ENCODE peak calls at places on chromosomes 1 and 21, in five cellular contexts. Y, A, W, T and G are unnamed samples.

GRCh38 chr1:37472994-37473393 is 1.4 kb upstream of the ZC3H12A start:
- DNase-seq in Y (no peak), W (no peak), T (no peak), A (no peak), G (no peak)

GRCh38 chr1:232904566-232904965 is 45.8 kb upstream of the NTPCR start:
- DNase-seq in T (peak; percentile 28), Y (no peak), W (no peak), A (no peak), G (peak; percentile 55)

GRCh38 chr1:101291562-101292035 is 54.8 kb downstream of the S1PR1 start:
- DNase-seq in A (peak; percentile 36), Y (no peak), T (peak; percentile 86), W (peak; percentile 40), G (peak; percentile 74)

GRCh38 chr1:153573351-153573750 is 7.7 kb upstream of the S100A2 start:
- DNase-seq in W (no peak), A (no peak), T (no peak), Y (no peak), G (no peak)

GRCh38 chr1:247273013-247273412 is 17.1 kb downstream of the VN1R5 start:
- DNase-seq in T (no peak), A (no peak), W (no peak), Y (no peak), G (no peak)

GRCh38 chr1:210248341-210248740 is 15.7 kb downstream of the SERTAD4 start:
- DNase-seq in T (peak; percentile 51), W (no peak), A (no peak), Y (no peak), G (no peak)

GRCh38 chr1:13699936-13700520 is at the start of gene PRDM2:
- DNase-seq in A (peak; percentile 81), W (peak; percentile 54), T (peak; percentile 75), Y (peak; percentile 61), G (peak; percentile 78)

GRCh38 chr1:158506369-158506987 is 34.5 kb downstream of the OR10R2 start:
- DNase-seq in T (no peak), Y (peak; percentile 8), W (peak; percentile 75), A (no peak), G (peak; percentile 50)

GRCh38 chr1:209198926-209199325 is 384.6 kb upstream of the CAMK1G start:
- DNase-seq in A (no peak), Y (no peak), T (no peak), W (no peak), G (no peak)

GRCh38 chr1:13583592-13583963 is at the start of gene PDPN:
- DNase-seq in T (no peak), W (peak; percentile 48), Y (peak; percentile 21), A (no peak), G (no peak)

GRCh38 chr21:23452384-23453083 is 2154.7 kb downstream of the MRPL39 start:
- DNase-seq in W (peak; percentile 61), T (no peak), Y (peak; percentile 52), A (no peak), G (peak; percentile 60)

GRCh38 chr1:226466301-226466700 is 58.4 kb upstream of the PARP1 start:
- DNase-seq in W (peak; percentile 84), T (no peak), Y (no peak), A (no peak), G (no peak)

GRCh38 chr1:94772230-94772641 is 47.9 kb upstream of the SLC44A3 start:
- DNase-seq in W (no peak), Y (peak; percentile 44), A (no peak), T (peak; percentile 67), G (no peak)

GRCh38 chr1:26838474-26839338 is 12.2 kb downstream of the ZDHHC18 start:
- DNase-seq in W (no peak), A (peak; percentile 83), Y (no peak), T (no peak), G (peak; percentile 95)

GRCh38 chr1:86068841-86069756 is 87.5 kb downstream of the COL24A1 start:
- DNase-seq in Y (no peak), T (peak; percentile 37), A (no peak), W (no peak), G (no peak)

GRCh38 chr1:94246692-94247145 is 9.3 kb upstream of the ARHGAP29 start:
- DNase-seq in W (no peak), A (no peak), Y (no peak), T (no peak), G (no peak)

GRCh38 chr1:58975888-58976287 is 192.0 kb upstream of the JUN start:
- DNase-seq in W (no peak), A (no peak), T (no peak), Y (no peak), G (no peak)

GRCh38 chr21:41801256-41801655 is 34.4 kb upstream of the RIPK4 start:
- DNase-seq in Y (no peak), A (no peak), W (no peak), T (no peak), G (no peak)

GRCh38 chr1:216721878-216722277 is 1.4 kb downstream of the ESRRG start:
- DNase-seq in A (no peak), T (no peak), W (no peak), Y (no peak), G (no peak)

GRCh38 chr1:216722841-216723240 is 388 bp downstream of the ESRRG start:
- DNase-seq in W (no peak), A (no peak), Y (no peak), T (peak; percentile 0), G (no peak)

GRCh38 chr1:216726435-216726834 is 3.2 kb upstream of the ESRRG start:
- DNase-seq in A (no peak), Y (no peak), W (no peak), T (no peak), G (no peak)

DNA sequence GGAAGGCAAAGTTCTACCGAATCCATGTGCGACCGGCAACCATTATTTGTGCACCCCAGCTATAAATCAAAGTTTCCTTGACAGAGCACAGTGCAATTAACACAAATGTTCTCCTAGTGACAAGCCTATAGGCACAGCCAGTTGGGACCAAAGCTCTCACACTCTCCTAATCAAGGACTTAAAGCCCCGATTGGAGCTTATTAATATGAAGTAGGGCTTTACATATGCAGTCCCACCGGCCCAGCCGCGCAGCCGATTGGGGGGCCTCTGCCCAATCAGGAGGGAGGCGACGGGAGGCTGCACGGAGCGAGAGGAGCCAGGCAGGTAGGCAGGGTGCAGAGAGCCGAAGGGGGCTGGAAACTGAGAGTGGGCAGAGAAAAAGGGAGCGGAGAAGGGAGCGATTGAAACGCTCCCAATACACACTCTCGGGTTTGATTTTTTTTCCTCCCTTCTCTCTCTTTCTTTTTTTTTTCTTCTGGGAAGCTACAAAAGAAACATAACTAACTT is at the start of gene ESRRG:
- DNase-seq in W (peak; percentile 59), Y (peak; percentile 79), A (no peak), T (peak; percentile 21), G (no peak)
- H3K4me3 ChIP-seq in W (peak within 1 kb of the TSS; percentile 24), Y (peak within 1 kb of the TSS; percentile 10), A (no peak within 1 kb of the TSS), T (peak within 1 kb of the TSS; percentile 45), G (no peak within 1 kb of the TSS)

DNA sequence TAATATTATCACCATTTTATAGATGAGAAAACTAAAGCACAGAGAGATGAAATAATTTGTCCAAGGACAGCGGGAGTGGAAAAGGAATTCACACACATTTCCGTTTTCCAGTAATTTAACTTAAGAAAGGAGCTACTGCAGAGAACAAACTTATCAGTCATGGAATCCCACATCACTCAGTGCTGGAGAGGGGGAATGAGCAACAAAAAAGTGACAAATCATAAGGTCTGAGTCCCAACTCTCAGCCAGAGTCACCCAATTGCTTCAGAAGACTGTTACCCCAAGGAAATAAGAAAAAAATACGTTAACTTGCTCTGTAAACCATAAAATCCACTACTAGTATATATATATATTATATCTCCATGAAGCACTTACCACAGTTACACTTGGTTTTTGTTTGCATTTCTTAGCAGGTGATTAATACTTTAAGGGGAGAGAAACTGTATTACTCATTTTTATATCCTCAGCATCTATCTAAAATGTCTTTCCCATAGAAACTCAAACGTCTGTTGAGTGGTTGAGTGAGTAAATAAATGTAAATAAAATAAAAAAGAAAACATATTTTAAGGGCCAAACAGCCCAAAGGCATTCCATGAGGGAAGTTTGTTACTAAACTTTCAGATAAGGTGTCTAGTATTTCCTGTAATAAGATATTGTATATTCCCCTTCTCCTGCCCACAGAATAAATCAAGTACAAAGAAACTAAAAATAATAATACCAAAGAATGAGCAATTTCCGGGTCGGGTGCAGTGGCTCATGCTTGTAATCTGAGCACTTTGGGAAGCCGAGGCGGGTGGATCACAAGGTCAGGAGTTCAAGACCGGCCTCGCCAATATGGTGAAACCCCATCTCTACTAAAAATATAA is 76.8 kb downstream of the SLC45A1 start:
- DNase-seq in Y (no peak), W (no peak), T (peak; percentile 81), A (no peak), G (no peak)
- H3K4me3 ChIP-seq in Y (no peak overlapping the region), W (no peak overlapping the region), T (no peak overlapping the region), A (no peak overlapping the region), G (no peak overlapping the region)

GRCh38 chr21:14495075-14495474 is 51.0 kb downstream of the SAMSN1 start:
- DNase-seq in Y (no peak), T (no peak), A (no peak), W (no peak), G (no peak)
- H3K4me3 ChIP-seq in Y (no peak overlapping the region), T (no peak overlapping the region), A (no peak overlapping the region), W (no peak overlapping the region), G (no peak overlapping the region)

DNA sequence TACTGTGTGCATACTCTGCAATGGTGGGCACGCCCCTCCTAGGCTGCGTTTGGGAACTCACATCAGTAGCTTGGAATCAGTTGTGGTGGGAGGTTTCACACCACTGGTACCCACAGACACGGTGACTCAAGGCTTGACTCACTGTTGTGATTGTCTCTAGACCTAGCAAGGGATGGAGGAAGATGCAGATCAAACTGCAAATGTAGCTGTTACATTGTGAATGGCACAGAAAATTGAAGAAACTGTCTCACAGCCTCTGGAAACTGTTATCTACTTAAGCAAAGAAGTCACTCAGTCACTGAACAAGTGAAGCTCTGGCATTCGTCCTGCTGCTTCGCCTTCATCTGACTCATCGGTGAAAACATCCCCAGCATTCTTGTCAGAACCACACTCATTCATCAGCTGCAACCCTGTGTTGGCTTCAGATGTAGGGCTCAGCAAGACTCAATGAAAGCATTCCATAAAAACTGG is 59.5 kb downstream of the POFUT2 start:
- DNase-seq in Y (no peak), W (no peak), A (no peak), T (peak; percentile 96), G (no peak)
- H3K4me3 ChIP-seq in Y (no peak overlapping the region), W (no peak overlapping the region), A (no peak overlapping the region), T (no peak overlapping the region), G (no peak overlapping the region)

DNA sequence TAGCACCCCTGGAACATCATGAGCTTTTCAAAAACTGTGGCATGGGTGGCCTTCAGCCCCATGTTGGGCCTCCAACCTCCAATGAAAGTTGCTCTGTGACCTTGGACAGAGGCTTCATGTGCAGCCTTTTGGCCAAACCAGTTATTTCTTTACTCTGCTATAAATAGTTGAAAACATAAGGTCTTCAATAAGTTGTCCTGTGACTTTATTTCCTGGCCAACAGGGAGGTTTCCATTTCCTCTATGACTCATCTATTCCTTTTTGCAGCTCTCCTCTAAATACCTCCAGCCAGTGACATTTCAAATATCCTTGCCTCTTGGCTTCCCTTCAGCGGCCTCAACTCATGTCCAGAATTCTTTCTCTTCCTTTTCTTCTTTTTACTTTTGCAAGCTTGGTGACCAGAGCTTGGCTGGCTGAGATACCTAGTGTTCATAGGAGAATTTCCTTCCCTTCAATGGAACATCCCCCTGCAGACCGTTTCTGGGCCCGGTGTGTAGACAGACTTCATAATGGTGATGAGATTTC is 22.7 kb upstream of the TRIM67 start:
- DNase-seq in W (no peak), Y (no peak), T (peak; percentile 75), A (no peak), G (no peak)
- H3K4me3 ChIP-seq in W (no peak overlapping the region), Y (no peak overlapping the region), T (no peak overlapping the region), A (no peak overlapping the region), G (no peak overlapping the region)